ENCODE peak calls at places on chromosomes 5 and 9, in seven cellular contexts. E, Q, R, M, H, Z and I are unnamed samples.

GRCh38 chr9:127634021-127634420 is 21.9 kb downstream of the STXBP1 start:
- DNase-seq in E (no peak), Q (peak), R (no peak), M (no peak), H (no peak), Z (no peak), I (no peak)

GRCh38 chr5:7565559-7565958 is 169.6 kb downstream of the ADCY2 start:
- DNase-seq in E (no peak), Q (no peak), R (no peak), M (no peak), H (no peak), Z (no peak), I (no peak)

GRCh38 chr9:132622144-132622543 is 39.7 kb downstream of the BARHL1 start:
- DNase-seq in E (no peak), Q (peak), R (no peak), M (no peak), H (no peak), Z (peak), I (no peak)

GRCh38 chr9:93288891-93289883 is 105.2 kb downstream of the WNK2 start:
- DNase-seq in E (peak), Q (peak), R (peak), M (no peak), H (no peak), Z (peak), I (no peak)

GRCh38 chr5:119897537-119898370 is 268.4 kb downstream of the FAM170A start:
- DNase-seq in E (no peak), Q (peak), R (no peak), M (no peak), H (no peak), Z (peak), I (no peak)

GRCh38 chr9:107285292-107285691 is 2.2 kb downstream of the RAD23B start:
- DNase-seq in E (no peak), Q (no peak), R (no peak), M (no peak), H (no peak), Z (no peak), I (no peak)

GRCh38 chr5:34410411-34411139 is 245.6 kb upstream of the RAI14 start:
- DNase-seq in E (no peak), Q (no peak), R (peak), M (no peak), H (no peak), Z (peak), I (no peak)

GRCh38 chr5:178499352-178499751 is 90.8 kb downstream of the COL23A1 start:
- DNase-seq in E (no peak), Q (no peak), R (no peak), M (no peak), H (no peak), Z (no peak), I (no peak)

GRCh38 chr9:69174645-69175487 is 789 bp downstream of the TJP2 start:
- DNase-seq in E (no peak), Q (peak), R (peak), M (no peak), H (no peak), Z (peak), I (no peak)

GRCh38 chr5:52502591-52502990 is 285.1 kb upstream of the ITGA1 start:
- DNase-seq in E (no peak), Q (no peak), R (no peak), M (no peak), H (no peak), Z (no peak), I (no peak)

GRCh38 chr5:175920506-175920865 is 47.6 kb downstream of the THOC3 start:
- DNase-seq in E (no peak), Q (no peak), R (no peak), M (no peak), H (no peak), Z (no peak), I (no peak)

GRCh38 chr9:88922091-88922490 is 69.2 kb upstream of the S1PR3 start:
- DNase-seq in E (no peak), Q (no peak), R (no peak), M (peak), H (no peak), Z (no peak), I (no peak)

GRCh38 chr9:127187231-127187956 is 65.0 kb upstream of the ANGPTL2 start:
- DNase-seq in E (peak), Q (peak), R (no peak), M (no peak), H (no peak), Z (peak), I (no peak)

GRCh38 chr9:112760821-112761220 is 10.3 kb downstream of the SNX30 start:
- DNase-seq in E (no peak), Q (no peak), R (no peak), M (no peak), H (no peak), Z (no peak), I (no peak)

GRCh38 chr5:105872569-105873270 is 1798.0 kb downstream of the EFNA5 start:
- DNase-seq in E (no peak), Q (no peak), R (no peak), M (no peak), H (no peak), Z (no peak), I (no peak)

GRCh38 chr5:105865834-105866233 is 1804.9 kb downstream of the EFNA5 start:
- DNase-seq in E (no peak), Q (no peak), R (no peak), M (no peak), H (no peak), Z (no peak), I (no peak)

GRCh38 chr5:105868038-105868775 is 1802.5 kb downstream of the EFNA5 start:
- DNase-seq in E (peak), Q (no peak), R (no peak), M (no peak), H (no peak), Z (peak), I (no peak)
- TF ChIP-seq CTCF in E (no peak), Q (no peak), R (peak), M (no peak), H (no peak), Z (no peak), I (no peak)

DNA sequence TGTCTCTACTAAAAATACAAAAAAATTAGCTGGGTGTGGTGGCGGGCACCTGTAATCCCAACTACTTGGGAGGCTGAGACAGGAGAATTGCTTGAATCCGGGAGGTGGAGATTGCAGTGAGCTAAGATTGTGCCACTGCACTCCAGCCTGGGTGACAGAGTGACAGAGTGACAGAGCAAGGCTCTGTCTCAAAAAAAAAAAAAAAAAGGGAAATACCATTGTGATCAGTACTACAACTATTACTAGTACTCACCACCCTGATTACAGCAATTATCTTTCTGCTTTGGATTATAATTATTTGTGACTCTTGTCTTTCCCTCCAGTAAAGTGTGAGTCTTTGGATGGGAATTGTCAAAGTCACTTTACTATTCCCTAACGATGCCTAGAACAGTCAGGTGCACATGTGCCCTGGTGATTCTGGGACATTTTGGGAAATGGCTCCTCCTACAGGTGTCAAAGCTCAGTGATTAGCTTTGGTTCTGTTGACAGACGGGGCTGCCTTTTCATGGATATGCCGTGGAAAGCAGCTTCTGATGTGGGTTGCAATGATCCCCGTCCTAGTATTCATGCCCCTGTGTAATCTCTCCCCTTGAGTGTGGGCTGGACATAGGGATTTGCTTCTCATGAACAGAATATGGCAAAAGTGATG is 31.8 kb upstream of the FRRS1L start:
- DNase-seq in E (no peak), Q (no peak), R (no peak), M (no peak), H (no peak), Z (no peak), I (no peak)
- TF ChIP-seq CTCF in E (no peak), Q (peak), R (peak), M (peak), H (no peak), Z (peak), I (no peak)

DNA sequence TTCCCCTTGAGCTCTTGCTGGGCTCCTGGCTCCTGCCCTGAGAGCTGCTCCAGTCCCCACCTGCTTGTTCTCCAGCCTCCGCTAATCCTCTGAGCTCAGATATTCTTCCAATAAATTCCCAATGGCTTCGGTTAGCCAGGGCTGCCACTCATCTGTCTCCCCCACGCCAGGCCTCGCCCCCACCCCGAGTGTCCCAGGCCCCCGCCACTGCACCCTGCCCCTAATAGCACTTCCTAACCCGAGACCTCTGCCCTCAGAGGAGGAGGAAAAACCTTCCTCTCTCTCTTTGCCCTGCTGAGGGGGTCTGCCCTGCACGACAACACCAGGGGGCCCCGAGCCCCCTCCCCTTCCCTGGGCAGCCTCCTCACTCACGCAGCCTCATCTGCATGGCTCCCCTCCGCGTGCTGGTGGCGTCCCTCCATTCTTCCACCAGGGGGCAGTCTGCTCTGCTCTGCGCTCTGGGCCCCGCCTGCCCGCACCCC is 5.4 kb upstream of the LCN15 start:
- DNase-seq in E (peak), Q (no peak), R (peak), M (no peak), H (no peak), Z (no peak), I (peak)
- TF ChIP-seq CTCF in E (peak), Q (peak), R (peak), M (peak), H (no peak), Z (peak), I (peak)

GRCh38 chr5:169701910-169702451 is 64.9 kb downstream of the DOCK2 start:
- DNase-seq in E (no peak), Q (peak), R (no peak), M (no peak), H (no peak), Z (peak), I (no peak)
- TF ChIP-seq CTCF in E (no peak), Q (peak), R (peak), M (no peak), H (peak), Z (peak), I (peak)

GRCh38 chr5:124742521-124742920 is 3.9 kb downstream of the ZNF608 start:
- DNase-seq in E (no peak), Q (no peak), R (no peak), M (no peak), H (no peak), Z (no peak), I (no peak)

GRCh38 chr5:124743534-124744169 is 2.8 kb downstream of the ZNF608 start:
- DNase-seq in E (peak), Q (peak), R (no peak), M (no peak), H (no peak), Z (no peak), I (no peak)

GRCh38 chr5:124745367-124746251 is 830 bp downstream of the ZNF608 start:
- DNase-seq in E (no peak), Q (peak), R (no peak), M (no peak), H (no peak), Z (peak), I (no peak)

GRCh38 chr5:124742983-124743533 is 3.4 kb downstream of the ZNF608 start:
- DNase-seq in E (peak), Q (peak), R (no peak), M (no peak), H (no peak), Z (peak), I (no peak)

DNA sequence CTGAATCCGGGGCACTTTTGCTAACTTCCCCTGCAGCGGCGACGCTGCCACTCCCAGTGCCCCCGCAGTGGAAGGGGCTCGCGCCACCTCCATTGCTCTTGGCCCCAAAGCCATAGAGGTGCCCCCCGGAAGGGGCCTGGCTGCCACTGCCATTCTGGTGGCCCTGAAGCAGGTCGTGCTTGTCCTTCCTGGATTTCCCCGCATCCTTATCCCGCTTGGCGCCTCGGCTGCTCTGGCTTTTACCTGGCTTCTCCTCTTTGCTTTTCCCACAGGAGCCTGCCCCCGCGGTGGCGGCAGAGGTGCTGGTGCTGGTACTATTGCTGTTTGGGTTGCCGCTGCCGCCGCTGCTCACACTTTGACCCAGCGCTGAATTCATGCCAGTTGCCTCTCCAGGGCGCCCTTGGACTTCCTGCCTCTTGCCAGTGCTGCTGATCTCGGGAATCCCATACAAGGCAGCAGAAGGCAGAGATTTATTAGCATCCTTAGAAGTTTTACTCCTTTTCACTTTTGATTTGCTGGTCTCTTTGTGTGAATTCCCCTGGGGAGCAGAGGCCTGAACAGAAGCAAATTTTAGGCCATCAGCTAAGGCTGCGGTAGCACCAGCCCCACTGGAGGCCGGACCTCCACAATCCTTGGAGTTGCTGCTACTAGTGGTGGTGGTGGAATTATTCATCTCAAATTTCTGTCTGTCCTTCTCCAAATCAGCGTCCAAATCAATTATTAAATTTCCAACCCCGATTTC is 2.1 kb downstream of the ZNF608 start:
- DNase-seq in E (peak), Q (peak), R (no peak), M (no peak), H (no peak), Z (peak), I (no peak)
- TF ChIP-seq CTCF in E (no peak), Q (peak), R (no peak), M (no peak), H (peak), Z (no peak), I (no peak)

GRCh38 chr5:136808756-136809155 is 443.4 kb upstream of the TRPC7 start:
- DNase-seq in E (no peak), Q (no peak), R (no peak), M (no peak), H (no peak), Z (no peak), I (no peak)

GRCh38 chr5:136810198-136810823 is 445.0 kb upstream of the TRPC7 start:
- DNase-seq in E (no peak), Q (peak), R (no peak), M (no peak), H (no peak), Z (peak), I (no peak)

GRCh38 chr5:136802382-136802781 is 437.0 kb upstream of the TRPC7 start:
- DNase-seq in E (no peak), Q (peak), R (no peak), M (no peak), H (no peak), Z (peak), I (no peak)

GRCh38 chr5:136809382-136809781 is 444.0 kb upstream of the TRPC7 start:
- DNase-seq in E (no peak), Q (no peak), R (no peak), M (no peak), H (no peak), Z (no peak), I (no peak)

GRCh38 chr5:136805466-136805865 is 440.1 kb upstream of the TRPC7 start:
- DNase-seq in E (no peak), Q (no peak), R (no peak), M (no peak), H (no peak), Z (no peak), I (no peak)
- TF ChIP-seq CTCF in E (no peak), Q (no peak), R (peak), M (no peak), H (no peak), Z (peak), I (peak)

GRCh38 chr9:102206432-102206831 is 468.0 kb upstream of the GRIN3A start:
- DNase-seq in E (no peak), Q (no peak), R (no peak), M (no peak), H (no peak), Z (no peak), I (no peak)

DNA sequence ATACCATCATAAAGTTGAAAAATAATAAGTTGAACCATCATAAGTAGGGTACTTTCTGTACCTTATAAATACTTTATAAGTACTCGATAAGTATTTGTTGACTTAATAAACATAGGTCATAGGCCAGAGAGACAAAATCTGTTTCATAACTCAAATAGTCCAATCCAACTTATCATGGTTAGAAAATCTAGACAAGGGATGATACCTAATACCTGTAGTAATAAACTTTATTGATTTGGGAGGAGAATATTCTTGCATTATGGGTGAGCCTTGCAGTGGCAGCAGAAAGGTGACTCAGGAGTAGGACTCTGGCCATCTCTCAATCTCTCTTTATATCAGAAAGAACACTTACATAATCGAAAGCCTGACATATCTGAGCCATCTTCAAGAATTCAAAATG is 466.8 kb upstream of the GRIN3A start:
- DNase-seq in E (no peak), Q (no peak), R (no peak), M (no peak), H (no peak), Z (no peak), I (no peak)
- TF ChIP-seq CTCF in E (no peak), Q (no peak), R (no peak), M (no peak), H (no peak), Z (no peak), I (no peak)

GRCh38 chr5:67197536-67197935 is 937 bp upstream of the CD180 start:
- DNase-seq in E (no peak), Q (no peak), R (no peak), M (no peak), H (no peak), Z (no peak), I (no peak)
- TF ChIP-seq CTCF in E (no peak), Q (no peak), R (no peak), M (no peak), H (no peak), Z (no peak), I (no peak)